ENCODE peak calls at places on chromosomes 7 and 10, in nine cellular contexts. K is neural crest cell; V is cardiac fibroblast; T is Panc1; X is activated CD4-positive, alpha-beta T cell treated with anti-CD3 and anti-CD28 coated beads for 36 hours; F is Calu3; G is T-helper 17 cell; D is ovary; J is mucosa of descending colon. Y is an unnamed sample.

GRCh38 chr10:120457431-120458172 is 575 bp downstream of the PLPP4 start:
- DNase-seq in J (no peak), T (no peak), K (no peak), X (no peak), G (no peak), F (no peak), D (no peak), V (no peak), Y (no peak)

GRCh38 chr7:17939670-17940301 is 508 bp downstream of the SNX13 start:
- DNase-seq in X (peak; percentile 72), K (peak; percentile 13), J (peak; percentile 60), V (peak; percentile 22), T (peak; percentile 24), G (peak; percentile 31), D (peak; percentile 42), F (peak; percentile 63), Y (peak; percentile 3)

GRCh38 chr7:141654551-141654950 is 47.4 kb downstream of the DENND11 start:
- DNase-seq in D (no peak), G (peak; percentile 40), F (peak; percentile 71), X (peak; percentile 77), J (peak; percentile 88), V (peak; percentile 80), T (peak; percentile 59), K (peak; percentile 60), Y (peak; percentile 28)

GRCh38 chr7:3548815-3549214 is 247.8 kb downstream of the SDK1 start:
- DNase-seq in T (no peak), G (no peak), J (no peak), V (no peak), D (no peak), F (no peak), K (no peak), X (no peak), Y (no peak)

GRCh38 chr7:93973134-93973533 is 31.0 kb downstream of the BET1 start:
- DNase-seq in D (no peak), T (no peak), F (no peak), V (no peak), J (no peak), K (no peak), G (no peak), X (no peak), Y (no peak)

GRCh38 chr10:35565602-35566061 is 39.5 kb upstream of the GJD4 start:
- DNase-seq in G (no peak), K (no peak), V (peak; percentile 30), F (no peak), T (no peak), J (no peak), X (no peak), D (no peak), Y (no peak)

GRCh38 chr10:88810196-88810961 is 7.8 kb downstream of the LIPM start:
- DNase-seq in G (no peak), X (peak; percentile 40), K (no peak), T (peak; percentile 33), V (peak; percentile 84), F (peak; percentile 34), D (no peak), J (peak; percentile 63), Y (peak; percentile 31)

GRCh38 chr7:6556196-6556595 is 4.9 kb upstream of the GRID2IP start:
- DNase-seq in F (peak; percentile 61), D (no peak), X (no peak), K (no peak), T (no peak), V (no peak), G (no peak), J (peak; percentile 36), Y (no peak)

GRCh38 chr7:90211391-90212148 is at the start of gene STEAP2:
- DNase-seq in J (peak; percentile 91), G (peak; percentile 3), K (peak; percentile 82), D (peak; percentile 95), V (peak; percentile 97), X (peak; percentile 64), T (peak; percentile 24), F (peak; percentile 90), Y (peak; percentile 61)